ENCODE peak calls at places on chromosome 14, in six cellular contexts. S is kidney glomerular epithelial cell; E is sciatic nerve; Y is EL; P is stimulated activated CD4-positive, alpha-beta T cell treated with anti-CD3 and anti-CD28 coated beads, Interleukin-2, amount 100 ng/mL, for 48 hours; W is NCI-H82. F is an unnamed sample.

GRCh38 chr14:69625299-69626131 is 14.1 kb downstream of the SUSD6 start:
- DNase-seq in S (peak), W (no peak), E (no peak), P (peak), Y (peak), F (peak)

GRCh38 chr14:80664576-80664975 is 277.0 kb downstream of the CEP128 start:
- DNase-seq in E (no peak), S (no peak), W (no peak), P (no peak), Y (peak), F (no peak)

GRCh38 chr14:75607044-75607443 is 28.6 kb downstream of the FLVCR2 start:
- DNase-seq in P (no peak), Y (no peak), E (no peak), W (no peak), S (no peak), F (no peak)

GRCh38 chr14:54815016-54815415 is 87.6 kb downstream of the GCH1 start:
- DNase-seq in P (no peak), E (no peak), W (no peak), Y (no peak), S (no peak), F (peak)

GRCh38 chr14:71803539-71804260 is 128.5 kb upstream of the RGS6 start:
- DNase-seq in P (no peak), E (no peak), S (peak), Y (peak), W (no peak), F (no peak)

GRCh38 chr14:105926415-105927093 is 400.2 kb downstream of the TMEM121 start:
- DNase-seq in W (no peak), Y (no peak), E (peak), S (no peak), P (no peak), F (no peak)

GRCh38 chr14:65156568-65157366 is 54.5 kb upstream of the MAX start:
- DNase-seq in Y (peak), W (no peak), P (no peak), E (no peak), S (peak), F (peak)

GRCh38 chr14:71403673-71404072 is 496.4 kb downstream of the PCNX1 start:
- DNase-seq in P (no peak), W (peak), E (no peak), S (no peak), Y (peak), F (peak)

GRCh38 chr14:79661762-79662161 is 549.5 kb downstream of the DIO2 start:
- DNase-seq in E (no peak), S (peak), Y (peak), W (no peak), P (no peak), F (no peak)

GRCh38 chr14:76311410-76311758 is 64.6 kb upstream of the ESRRB start:
- DNase-seq in Y (no peak), E (no peak), S (no peak), W (no peak), P (no peak), F (no peak)

GRCh38 chr14:78785265-78785664 is 615.1 kb downstream of the NRXN3 start:
- DNase-seq in S (no peak), E (no peak), W (no peak), Y (no peak), P (no peak), F (no peak)

GRCh38 chr14:75837151-75837787 is 144.5 kb downstream of the TGFB3 start:
- DNase-seq in P (no peak), W (no peak), Y (peak), S (no peak), E (no peak), F (no peak)

GRCh38 chr14:23551266-23552028 is at the start of gene ZFHX2:
- DNase-seq in W (peak), E (peak), Y (peak), P (peak), S (peak), F (peak)

GRCh38 chr14:103683139-103683538 is 32.1 kb downstream of the XRCC3 start:
- DNase-seq in Y (no peak), S (no peak), P (no peak), E (no peak), W (no peak), F (no peak)

F was measured in left kidney.